ENCODE peak calls at places on chromosomes 12 and 14, in four cellular contexts. One of them, this sample, is unnamed.

GRCh38 chr12:188910-189621 is 24.9 kb downstream of the SLC6A12 start:
- DNase-seq in K562: peak
- DNase-seq in MM.1S: peak
- DNase-seq in hepatocyte: peak
- DNase-seq in this sample: peak

GRCh38 chr12:642633-643477 is 20.4 kb downstream of the NINJ2 start:
- DNase-seq in K562: peak
- DNase-seq in MM.1S: peak
- DNase-seq in hepatocyte: peak
- DNase-seq in this sample: peak

GRCh38 chr12:115354007-115354452 is 670.1 kb upstream of the TBX3 start:
- DNase-seq in K562: no peak
- DNase-seq in MM.1S: no peak
- DNase-seq in hepatocyte: peak
- DNase-seq in this sample: peak

GRCh38 chr14:23432102-23432925 is 3.1 kb downstream of the MYH7 start:
- DNase-seq in K562: no peak
- DNase-seq in MM.1S: no peak
- DNase-seq in hepatocyte: no peak
- DNase-seq in this sample: no peak

GRCh38 chr12:88305491-88305890 is 163.4 kb downstream of the TMTC3 start:
- DNase-seq in K562: no peak
- DNase-seq in MM.1S: no peak
- DNase-seq in hepatocyte: no peak
- DNase-seq in this sample: no peak

GRCh38 chr12:83642205-83642604 is 955.5 kb downstream of the TMTC2 start:
- DNase-seq in K562: no peak
- DNase-seq in MM.1S: no peak
- DNase-seq in hepatocyte: no peak
- DNase-seq in this sample: no peak

GRCh38 chr14:26427059-26427458 is 170.8 kb downstream of the NOVA1 start:
- DNase-seq in K562: no peak
- DNase-seq in MM.1S: no peak
- DNase-seq in hepatocyte: no peak
- DNase-seq in this sample: peak

GRCh38 chr12:50181691-50182090 is 14.5 kb upstream of the CERS5 start:
- DNase-seq in K562: no peak
- DNase-seq in MM.1S: no peak
- DNase-seq in hepatocyte: no peak
- DNase-seq in this sample: no peak

GRCh38 chr12:69988601-69989194 is 163.7 kb downstream of the MYRFL start:
- DNase-seq in K562: no peak
- DNase-seq in MM.1S: no peak
- DNase-seq in hepatocyte: peak
- DNase-seq in this sample: peak

GRCh38 chr14:71139058-71139946 is 232.0 kb downstream of the PCNX1 start:
- DNase-seq in K562: peak
- DNase-seq in MM.1S: peak
- DNase-seq in hepatocyte: peak
- DNase-seq in this sample: no peak

GRCh38 chr14:30298266-30298795 is 260.6 kb upstream of the G2E3 start:
- DNase-seq in K562: no peak
- DNase-seq in MM.1S: no peak
- DNase-seq in hepatocyte: no peak
- DNase-seq in this sample: no peak

GRCh38 chr12:15818418-15818817 is 29.2 kb upstream of the EPS8 start:
- DNase-seq in K562: no peak
- DNase-seq in MM.1S: no peak
- DNase-seq in hepatocyte: no peak
- DNase-seq in this sample: no peak

GRCh38 chr14:69086537-69086936 is 66.4 kb downstream of the DCAF5 start:
- DNase-seq in K562: no peak
- DNase-seq in MM.1S: no peak
- DNase-seq in hepatocyte: no peak
- DNase-seq in this sample: no peak

GRCh38 chr12:110244372-110244771 is 36.7 kb upstream of the ATP2A2 start:
- DNase-seq in K562: no peak
- DNase-seq in MM.1S: no peak
- DNase-seq in hepatocyte: no peak
- DNase-seq in this sample: no peak

GRCh38 chr14:61573321-61573720 is 122.0 kb upstream of the HIF1A start:
- DNase-seq in K562: no peak
- DNase-seq in MM.1S: no peak
- DNase-seq in hepatocyte: no peak
- DNase-seq in this sample: no peak

GRCh38 chr14:61575126-61575525 is 120.2 kb upstream of the HIF1A start:
- DNase-seq in K562: no peak
- DNase-seq in MM.1S: no peak
- DNase-seq in hepatocyte: no peak
- DNase-seq in this sample: no peak

GRCh38 chr14:61575751-61576150 is 119.6 kb upstream of the HIF1A start:
- DNase-seq in K562: no peak
- DNase-seq in MM.1S: no peak
- DNase-seq in hepatocyte: no peak
- DNase-seq in this sample: no peak

GRCh38 chr14:61574514-61574807 is 120.9 kb upstream of the HIF1A start:
- DNase-seq in K562: no peak
- DNase-seq in MM.1S: no peak
- DNase-seq in hepatocyte: no peak
- DNase-seq in this sample: no peak

DNA sequence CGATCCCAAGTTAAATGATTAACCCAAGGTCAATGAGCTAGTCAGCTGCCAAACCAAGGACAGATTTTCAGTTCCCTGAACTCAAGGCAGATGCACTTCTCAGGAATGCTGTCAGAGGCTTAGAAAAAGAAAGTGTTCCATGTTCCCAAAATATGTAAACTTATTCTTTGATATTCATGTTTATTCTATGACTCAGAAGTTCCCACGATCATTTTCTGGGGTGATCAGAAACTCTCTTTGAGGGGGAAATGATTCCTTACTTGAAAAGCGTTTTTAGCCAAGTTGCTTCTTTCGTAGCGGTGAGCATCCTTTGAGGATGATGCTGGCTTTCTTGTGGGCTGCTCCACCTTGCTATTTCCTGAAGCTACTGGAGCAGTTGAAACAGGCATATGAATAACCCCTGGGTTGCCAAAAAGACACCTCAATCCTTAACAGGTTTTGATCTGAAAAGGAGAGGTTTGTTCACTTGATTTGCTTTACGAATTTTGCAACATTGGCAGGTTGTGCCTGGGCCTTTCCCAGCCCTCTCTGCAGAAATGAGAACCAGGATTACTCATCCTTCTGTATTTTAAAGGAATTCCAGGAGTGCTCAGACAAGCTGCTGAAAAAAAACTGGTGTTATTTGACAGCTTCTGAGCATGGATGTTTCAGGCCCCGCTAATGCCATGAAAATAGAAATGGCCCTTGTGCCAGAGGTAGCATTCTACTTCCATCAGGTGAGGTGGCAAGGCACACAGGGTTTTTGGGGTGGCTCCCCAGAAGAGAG is 121.4 kb upstream of the HIF1A start:
- DNase-seq in K562: no peak
- DNase-seq in MM.1S: no peak
- DNase-seq in hepatocyte: no peak
- DNase-seq in this sample: peak
- H3K4me3 ChIP-seq in K562: no peak
- H3K4me3 ChIP-seq in MM.1S: no peak
- H3K4me3 ChIP-seq in hepatocyte: no peak
- H3K4me3 ChIP-seq in this sample: no peak

DNA sequence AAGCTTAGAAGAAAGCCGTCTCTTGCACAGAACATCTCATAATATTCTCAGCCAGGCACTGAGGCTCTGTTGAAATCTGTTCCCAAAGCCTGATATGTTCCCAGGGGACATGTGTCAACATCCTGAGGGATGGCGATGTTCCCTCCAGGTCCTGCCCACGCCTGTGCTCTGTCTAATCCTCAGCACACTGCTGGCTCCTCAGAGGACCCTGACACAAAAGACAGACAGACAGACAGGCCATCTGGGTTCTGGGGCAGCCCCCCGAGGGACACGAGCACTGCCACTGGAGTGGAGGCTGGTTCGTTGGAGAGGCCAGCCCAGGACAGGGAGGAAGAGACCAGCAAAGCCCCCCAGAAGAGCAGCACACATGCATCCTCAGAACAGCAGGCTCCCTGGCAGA is 27.8 kb downstream of the CHGA start:
- DNase-seq in K562: no peak
- DNase-seq in MM.1S: no peak
- DNase-seq in hepatocyte: no peak
- DNase-seq in this sample: no peak
- TF ChIP-seq CTCF in K562: no peak
- TF ChIP-seq CTCF in MM.1S: no peak
- TF ChIP-seq CTCF in hepatocyte: no peak
- TF ChIP-seq CTCF in this sample: no peak

DNA sequence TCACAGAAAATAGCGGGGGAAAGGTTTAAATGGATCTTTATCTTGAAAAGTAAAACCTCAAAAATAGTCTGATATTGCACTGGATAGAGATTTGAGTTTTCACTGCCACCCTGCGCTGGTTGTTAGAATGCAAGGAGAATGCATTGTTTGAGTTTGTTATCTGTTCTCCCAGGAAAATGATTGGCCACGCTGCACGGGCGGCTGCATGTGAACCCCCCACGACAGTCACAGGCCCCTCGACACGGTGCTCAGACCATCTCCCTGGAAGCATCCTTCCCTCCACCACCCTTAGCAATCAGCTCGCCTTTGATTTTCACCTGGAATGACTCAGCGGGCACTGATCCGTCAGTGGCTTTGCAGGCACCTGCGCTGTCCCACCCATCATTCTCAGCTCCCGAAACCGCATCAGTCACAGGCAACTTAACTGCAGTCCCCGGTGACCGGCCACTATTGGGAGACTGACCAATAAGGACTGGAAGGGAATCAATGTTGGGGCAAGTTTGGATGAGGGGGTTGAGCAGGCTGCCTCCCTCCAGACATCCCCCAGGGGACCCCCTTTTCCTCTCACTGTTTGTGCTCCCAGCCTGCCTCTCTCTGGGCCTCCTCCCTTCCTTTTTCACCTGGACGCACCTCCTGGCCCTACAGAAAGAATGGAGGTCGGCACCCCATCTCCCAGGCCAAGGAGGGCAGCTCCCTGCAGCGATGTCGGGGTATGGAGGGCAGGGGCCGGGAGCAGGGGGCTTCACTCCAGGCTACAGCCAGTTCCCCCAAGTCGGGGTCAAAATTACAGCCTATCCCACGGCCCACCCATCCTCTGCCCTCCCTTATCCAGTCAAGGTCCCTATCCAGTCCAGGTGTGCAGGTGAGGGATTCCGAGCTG is 28.5 kb upstream of the C14orf180 start:
- DNase-seq in K562: no peak
- DNase-seq in MM.1S: no peak
- DNase-seq in hepatocyte: no peak
- DNase-seq in this sample: no peak
- TF ChIP-seq EZH2 in K562: no peak
- TF ChIP-seq EZH2 in MM.1S: no peak
- TF ChIP-seq EZH2 in hepatocyte: no peak
- TF ChIP-seq EZH2 in this sample: no peak

GRCh38 chr14:99247091-99247729 is 24.8 kb downstream of the BCL11B start:
- DNase-seq in K562: no peak
- DNase-seq in MM.1S: no peak
- DNase-seq in hepatocyte: no peak
- DNase-seq in this sample: no peak
- H3K4me3 ChIP-seq in K562: no peak
- H3K4me3 ChIP-seq in MM.1S: no peak
- H3K4me3 ChIP-seq in hepatocyte: no peak
- H3K4me3 ChIP-seq in this sample: no peak

DNA sequence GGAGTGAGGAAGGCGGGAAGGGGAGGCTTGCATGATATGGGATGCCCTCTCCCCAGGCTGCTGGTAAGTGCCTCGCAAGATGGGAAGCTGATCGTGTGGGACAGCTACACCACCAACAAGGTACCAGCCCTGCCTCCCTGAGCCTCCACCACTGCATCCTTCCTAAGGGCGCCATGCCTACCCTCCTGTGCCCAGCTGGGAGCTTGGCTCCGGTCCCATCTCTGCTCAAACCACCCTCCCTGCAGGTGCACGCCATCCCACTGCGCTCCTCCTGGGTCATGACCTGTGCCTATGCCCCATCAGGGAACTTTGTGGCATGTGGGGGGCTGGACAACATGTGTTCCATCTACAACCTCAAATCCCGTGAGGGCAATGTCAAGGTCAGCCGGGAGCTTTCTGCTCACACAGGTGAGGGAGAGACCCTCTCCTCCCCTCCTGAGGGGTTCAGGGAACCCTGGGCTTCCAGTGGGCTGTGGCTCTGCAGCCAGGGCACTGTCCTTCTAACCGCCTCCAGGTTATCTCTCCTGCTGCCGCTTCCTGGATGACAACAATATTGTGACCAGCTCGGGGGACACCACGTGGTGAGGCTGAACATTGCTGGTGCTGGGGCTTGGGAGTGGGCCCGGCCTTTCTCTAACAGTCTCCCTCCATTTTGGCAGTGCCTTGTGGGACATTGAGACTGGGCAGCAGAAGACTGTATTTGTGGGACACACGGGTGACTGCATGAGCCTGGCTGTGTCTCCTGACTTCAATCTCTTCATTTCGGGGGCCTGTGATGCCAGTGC is 2.6 kb downstream of the GNB3 start:
- DNase-seq in K562: peak
- DNase-seq in MM.1S: no peak
- DNase-seq in hepatocyte: no peak
- DNase-seq in this sample: no peak
- TF ChIP-seq CTCF in K562: peak
- TF ChIP-seq CTCF in MM.1S: peak
- TF ChIP-seq CTCF in hepatocyte: no peak
- TF ChIP-seq CTCF in this sample: no peak

GRCh38 chr12:48901278-48901677 is 24.0 kb downstream of the FKBP11 start:
- DNase-seq in K562: no peak
- DNase-seq in MM.1S: peak
- DNase-seq in hepatocyte: no peak
- DNase-seq in this sample: no peak

GRCh38 chr12:48907243-48907642 is 18.0 kb downstream of the FKBP11 start:
- DNase-seq in K562: no peak
- DNase-seq in MM.1S: no peak
- DNase-seq in hepatocyte: peak
- DNase-seq in this sample: no peak

GRCh38 chr12:48903363-48903981 is 21.8 kb downstream of the FKBP11 start:
- DNase-seq in K562: no peak
- DNase-seq in MM.1S: no peak
- DNase-seq in hepatocyte: no peak
- DNase-seq in this sample: no peak

GRCh38 chr12:48899651-48900050 is 25.6 kb downstream of the FKBP11 start:
- DNase-seq in K562: no peak
- DNase-seq in MM.1S: no peak
- DNase-seq in hepatocyte: no peak
- DNase-seq in this sample: no peak

GRCh38 chr12:48903982-48904411 is 21.3 kb downstream of the FKBP11 start:
- DNase-seq in K562: peak
- DNase-seq in MM.1S: peak
- DNase-seq in hepatocyte: peak
- DNase-seq in this sample: peak
- TF ChIP-seq EZH2 in K562: no peak
- TF ChIP-seq EZH2 in MM.1S: no peak
- TF ChIP-seq EZH2 in hepatocyte: no peak
- TF ChIP-seq EZH2 in this sample: no peak

This sample was measured in astrocyte.